ENCODE peak calls at places on chromosomes 2 and 18, in five cellular contexts. V, S, U, N and K are unnamed samples.

GRCh38 chr2:74222300-74222650 is 23.9 kb downstream of the MTHFD2 start:
- DNase-seq in N (no peak), V (no peak), U (no peak), S (no peak), K (no peak)

GRCh38 chr2:156908825-156909224 is 348.7 kb upstream of the GALNT5 start:
- DNase-seq in N (no peak), U (no peak), S (no peak), V (no peak), K (no peak)

GRCh38 chr2:8088810-8089209 is 593.0 kb upstream of the ID2 start:
- DNase-seq in N (no peak), V (no peak), U (no peak), S (no peak), K (no peak)

GRCh38 chr2:212227755-212228154 is 310.8 kb downstream of the ERBB4 start:
- DNase-seq in S (no peak), V (peak; percentile 39), N (no peak), U (no peak), K (peak; percentile 24)

GRCh38 chr2:89818873-89819272 is 1127.4 kb downstream of the RPIA start:
- DNase-seq in N (no peak), S (no peak), V (no peak), U (no peak), K (no peak)

GRCh38 chr2:120845281-120845680 is 109.6 kb downstream of the GLI2 start:
- DNase-seq in U (no peak), N (no peak), S (no peak), V (no peak), K (no peak)

GRCh38 chr2:54454548-54454921 is 1.6 kb upstream of the SPTBN1 start:
- DNase-seq in N (no peak), S (no peak), V (peak; percentile 71), U (no peak), K (no peak)

GRCh38 chr2:144470819-144471218 is 49.1 kb downstream of the ZEB2 start:
- DNase-seq in S (no peak), V (no peak), U (no peak), N (no peak), K (no peak)

GRCh38 chr2:31802711-31803110 is 208.1 kb downstream of the MEMO1 start:
- DNase-seq in N (no peak), U (no peak), S (no peak), V (no peak), K (no peak)

GRCh38 chr2:20471902-20472559 is 25.2 kb downstream of the RHOB start:
- DNase-seq in N (no peak), S (no peak), V (no peak), U (no peak), K (no peak)

GRCh38 chr2:135202751-135203150 is 150.7 kb downstream of the RAB3GAP1 start:
- DNase-seq in U (no peak), V (no peak), S (no peak), N (no peak), K (no peak)

GRCh38 chr2:172667926-172668325 is 67.7 kb upstream of the RAPGEF4 start:
- DNase-seq in V (no peak), S (no peak), N (no peak), U (no peak), K (no peak)

GRCh38 chr2:99863914-99864273 is 278.5 kb downstream of the AFF3 start:
- DNase-seq in S (no peak), V (no peak), N (no peak), U (no peak), K (no peak)

GRCh38 chr18:63161032-63161727 is 158.4 kb downstream of the BCL2 start:
- DNase-seq in S (no peak), U (no peak), V (no peak), N (peak; percentile 92), K (no peak)

GRCh38 chr2:23351388-23352141 is 33.4 kb upstream of the KLHL29 start:
- DNase-seq in V (peak; percentile 37), S (peak; percentile 66), N (no peak), U (peak; percentile 92), K (peak; percentile 92)

GRCh38 chr2:12769492-12770105 is 52.9 kb downstream of the TRIB2 start:
- DNase-seq in U (peak; percentile 46), S (no peak), N (no peak), V (no peak), K (peak; percentile 17)

GRCh38 chr18:75638597-75639467 is 211.3 kb upstream of the SMIM21 start:
- DNase-seq in N (no peak), S (no peak), U (peak; percentile 53), V (no peak), K (peak; percentile 49)

GRCh38 chr2:181394741-181395437 is 62.3 kb upstream of the ITGA4 start:
- DNase-seq in N (no peak), U (no peak), V (no peak), S (no peak), K (no peak)

GRCh38 chr18:36752929-36753865 is 75.6 kb downstream of the TPGS2 start:
- DNase-seq in N (no peak), U (no peak), V (no peak), S (no peak), K (no peak)

GRCh38 chr2:74944987-74945782 is 13.3 kb upstream of the POLE4 start:
- DNase-seq in S (no peak), V (no peak), U (no peak), N (peak; percentile 72), K (no peak)

GRCh38 chr2:212940816-212941215 is 210.6 kb downstream of the IKZF2 start:
- DNase-seq in U (no peak), S (no peak), N (no peak), V (no peak), K (peak; percentile 88)

GRCh38 chr18:73691118-73691517 is 456.5 kb downstream of the FBXO15 start:
- DNase-seq in N (no peak), S (no peak), U (no peak), V (no peak), K (no peak)

GRCh38 chr2:62660582-62661262 is 44.8 kb upstream of the EHBP1 start:
- DNase-seq in S (no peak), V (no peak), U (no peak), N (no peak), K (no peak)

GRCh38 chr2:121790276-121790956 is 35.0 kb downstream of the TSN start:
- DNase-seq in U (no peak), S (no peak), V (peak; percentile 61), N (no peak), K (peak; percentile 43)

GRCh38 chr2:171160119-171160629 is 519 bp downstream of the TLK1 start:
- DNase-seq in N (no peak), U (no peak), V (peak; percentile 55), S (peak; percentile 80), K (peak; percentile 72)

GRCh38 chr2:192073878-192074277 is 120.9 kb downstream of the TMEFF2 start:
- DNase-seq in U (no peak), S (no peak), N (no peak), V (no peak), K (no peak)

GRCh38 chr2:64934530-64934929 is 54.7 kb upstream of the SLC1A4 start:
- DNase-seq in V (no peak), S (no peak), U (no peak), N (no peak), K (no peak)

GRCh38 chr2:79099140-79099686 is 11.4 kb upstream of the REG1B start:
- DNase-seq in N (no peak), V (no peak), U (no peak), S (no peak), K (no peak)

DNA sequence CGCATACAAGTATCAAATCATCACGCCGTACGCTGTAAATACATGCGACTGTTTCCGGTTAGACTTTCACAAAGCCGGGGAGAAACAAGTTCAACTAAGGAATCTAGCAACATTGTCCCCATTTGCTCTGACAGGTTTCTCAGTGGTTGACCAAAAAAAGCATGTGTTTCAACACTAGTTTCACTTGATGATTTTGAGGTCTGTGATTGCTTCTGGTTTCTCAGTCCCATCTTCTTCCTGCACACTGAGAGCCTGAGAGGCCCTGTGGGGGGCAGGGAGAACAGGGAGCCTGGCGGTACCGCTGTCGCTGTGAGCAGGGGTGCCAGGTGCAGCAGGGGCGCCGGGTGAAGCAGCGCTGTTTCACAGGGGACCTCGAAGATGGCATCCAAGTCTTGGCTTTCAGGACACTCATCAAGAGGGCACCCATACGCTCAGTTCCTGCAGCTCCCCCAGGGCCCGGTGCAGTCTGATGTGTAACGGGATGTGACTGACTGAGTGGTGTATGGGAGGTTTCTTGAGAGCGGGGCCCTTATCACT is 270.9 kb downstream of the TWIST2 start:
- DNase-seq in U (no peak), S (no peak), V (no peak), N (no peak), K (no peak)
- TF ChIP-seq CREB1 in U (no peak), S (no peak), V (no peak), N (no peak), K (no peak)

GRCh38 chr2:101307950-101308431 is 510 bp downstream of the RNF149 start:
- DNase-seq in N (no peak), V (no peak), S (no peak), U (peak; percentile 63), K (peak; percentile 45)

GRCh38 chr2:101305492-101306123 is 2.9 kb downstream of the RNF149 start:
- DNase-seq in U (no peak), N (no peak), S (no peak), V (no peak), K (no peak)

GRCh38 chr2:101307503-101307902 is 998 bp downstream of the RNF149 start:
- DNase-seq in U (no peak), V (no peak), N (no peak), S (no peak), K (no peak)

GRCh38 chr2:101305044-101305443 is 3.5 kb downstream of the RNF149 start:
- DNase-seq in U (no peak), N (no peak), S (no peak), V (no peak), K (no peak)

DNA sequence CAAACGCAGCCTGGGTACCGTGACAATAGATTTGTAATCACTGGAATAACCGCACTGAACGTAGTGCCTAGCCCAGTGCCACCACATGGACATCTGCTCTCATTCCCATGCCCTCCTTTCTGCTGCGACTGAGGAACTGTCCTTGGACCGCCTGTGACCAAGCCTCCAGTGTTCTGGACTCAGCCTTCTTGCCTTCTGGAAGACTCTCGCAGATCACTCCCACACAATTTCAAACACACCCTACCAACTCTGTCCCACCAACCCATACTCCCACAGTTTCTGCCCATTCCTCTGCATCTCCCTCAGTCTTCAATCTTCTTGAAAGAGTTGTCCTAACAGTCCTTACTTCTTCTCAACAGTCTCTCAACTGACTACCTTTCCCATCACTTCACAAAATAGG is 2.1 kb downstream of the RNF149 start:
- DNase-seq in N (no peak), U (no peak), V (no peak), S (peak; percentile 37), K (no peak)
- H3K4me1 ChIP-seq in N (peaks cover 24% of the 10 kb centered on the region), U (peaks cover 3% of the 10 kb centered on the region), V (peaks cover 81% of the 10 kb centered on the region), S (peaks cover 26% of the 10 kb centered on the region), K (peaks cover 13% of the 10 kb centered on the region)

GRCh38 chr2:60550984-60551240 is 2.5 kb downstream of the BCL11A start:
- DNase-seq in S (no peak), N (no peak), U (no peak), V (no peak), K (no peak)
- TF ChIP-seq EZH2 in S (no peak), N (no peak), U (no peak), V (no peak), K (no peak)

DNA sequence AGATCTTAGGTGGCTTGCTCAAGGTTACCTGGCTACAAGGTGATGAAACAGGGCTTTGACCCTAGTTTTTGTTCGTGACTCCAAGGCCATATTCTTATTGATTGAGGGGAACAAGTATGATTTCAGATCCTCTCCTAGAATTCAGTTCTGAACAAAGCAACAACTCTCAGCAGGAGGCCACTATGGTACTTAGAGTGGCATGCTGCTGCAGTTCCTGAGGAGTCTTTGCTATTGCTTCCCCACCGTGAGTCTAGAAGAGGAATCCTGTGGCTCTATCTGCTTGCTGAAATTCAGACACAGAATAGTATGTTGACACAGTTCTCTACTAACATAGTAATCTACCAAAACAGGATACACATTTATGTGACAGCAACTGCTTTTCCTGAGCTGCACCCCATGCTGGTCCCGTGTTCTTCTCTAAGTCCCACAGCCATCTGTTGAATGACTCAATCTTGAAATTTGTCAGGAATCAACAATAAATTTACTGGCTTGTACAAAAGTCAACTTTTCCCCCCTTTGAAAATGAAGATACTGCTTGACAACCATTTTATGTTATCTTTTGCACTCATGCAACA is 4.1 kb downstream of the TGFBRAP1 start:
- DNase-seq in N (no peak), U (no peak), V (no peak), S (no peak), K (peak; percentile 53)
- TF ChIP-seq CREB1 in N (no peak), U (no peak), V (no peak), S (no peak), K (no peak)